ENCODE peak calls at places on chromosome 7, in seven cellular contexts. O is activated CD8-positive, alpha-beta memory T cell treated with anti-CD3 and anti-CD28 coated beads for 24 hours; G is naive thymus-derived CD8-positive, alpha-beta T cell; A is T-helper 2 cell; E is H7; Y is GM12864; I is gastrocnemius medialis. U is an unnamed sample.

GRCh38 chr7:17054836-17055235 is 173.1 kb upstream of the AGR3 start:
- DNase-seq in O (no peak), G (no peak), A (no peak), E (no peak), Y (no peak), I (no peak), U (no peak)

GRCh38 chr7:37545619-37546356 is 97.1 kb upstream of the ELMO1 start:
- DNase-seq in O (no peak), G (no peak), A (no peak), E (no peak), Y (no peak), I (no peak), U (no peak)

GRCh38 chr7:77476871-77477270 is 60.2 kb upstream of the PTPN12 start:
- DNase-seq in O (no peak), G (no peak), A (no peak), E (no peak), Y (no peak), I (no peak), U (no peak)

GRCh38 chr7:69764681-69765080 is 166.4 kb downstream of the AUTS2 start:
- DNase-seq in O (no peak), G (no peak), A (no peak), E (no peak), Y (no peak), I (no peak), U (no peak)

GRCh38 chr7:138460176-138460648 is at the start of gene TRIM24:
- DNase-seq in O (peak), G (no peak), A (peak), E (peak), Y (peak), I (peak), U (no peak)

GRCh38 chr7:10721289-10721688 is 252.4 kb upstream of the PHF14 start:
- DNase-seq in O (no peak), G (no peak), A (no peak), E (no peak), Y (no peak), I (no peak), U (no peak)

GRCh38 chr7:70881470-70881869 is 250.5 kb upstream of the GALNT17 start:
- DNase-seq in O (no peak), G (no peak), A (no peak), E (no peak), Y (no peak), I (no peak), U (no peak)

GRCh38 chr7:83276250-83276649 is 113.6 kb upstream of the PCLO start:
- DNase-seq in O (no peak), G (no peak), A (no peak), E (no peak), Y (no peak), I (no peak), U (no peak)

GRCh38 chr7:158863611-158864506 is 7.5 kb downstream of the DYNC2I1 start:
- DNase-seq in O (peak), G (peak), A (peak), E (peak), Y (no peak), I (peak), U (no peak)